ENCODE peak calls at places on chromosome 6, in seven cellular contexts. I is lower lobe of right lung, J is tibial nerve, L is heart right ventricle, X is neural progenitor cell, Q is uterus, Z is NT2/D1. W is an unnamed sample.

GRCh38 chr6:3610206-3610605 is 141.3 kb downstream of the PXDC1 start:
- DNase-seq in L (no peak), J (no peak), I (no peak), X (no peak), Z (no peak), Q (no peak), W (peak; percentile 19)

GRCh38 chr6:126539022-126539421 is 199.1 kb downstream of the CENPW start:
- DNase-seq in Q (no peak), Z (no peak), X (no peak), J (no peak), I (no peak), L (no peak), W (no peak)

GRCh38 chr6:143940011-143940597 is 68.0 kb downstream of the PLAGL1 start:
- DNase-seq in Q (peak; percentile 22), X (peak; percentile 54), J (no peak), L (no peak), I (no peak), Z (no peak), W (peak; percentile 48)

GRCh38 chr6:116884530-116884929 is 7.5 kb downstream of the RFX6 start:
- DNase-seq in Q (no peak), L (no peak), Z (no peak), X (peak; percentile 87), J (no peak), I (no peak), W (no peak)

GRCh38 chr6:169266261-169266660 is 12.6 kb upstream of the THBS2 start:
- DNase-seq in J (no peak), Z (no peak), L (no peak), X (no peak), I (no peak), Q (no peak), W (no peak)

GRCh38 chr6:2976571-2977085 is 5.3 kb upstream of the SERPINB6 start:
- DNase-seq in I (no peak), Q (no peak), X (no peak), Z (no peak), L (no peak), J (no peak), W (peak; percentile 77)

GRCh38 chr6:121828567-121828966 is 393.1 kb downstream of the GJA1 start:
- DNase-seq in I (no peak), L (no peak), X (no peak), J (no peak), Q (no peak), Z (no peak), W (no peak)

GRCh38 chr6:90025418-90026089 is 131.3 kb downstream of the GJA10 start:
- DNase-seq in L (no peak), I (no peak), Z (no peak), Q (peak; percentile 37), X (no peak), J (no peak), W (peak; percentile 55)

GRCh38 chr6:113397229-113397628 is 459.9 kb upstream of the MARCKS start:
- DNase-seq in Z (no peak), J (no peak), X (no peak), Q (no peak), L (no peak), I (no peak), W (no peak)

DNA sequence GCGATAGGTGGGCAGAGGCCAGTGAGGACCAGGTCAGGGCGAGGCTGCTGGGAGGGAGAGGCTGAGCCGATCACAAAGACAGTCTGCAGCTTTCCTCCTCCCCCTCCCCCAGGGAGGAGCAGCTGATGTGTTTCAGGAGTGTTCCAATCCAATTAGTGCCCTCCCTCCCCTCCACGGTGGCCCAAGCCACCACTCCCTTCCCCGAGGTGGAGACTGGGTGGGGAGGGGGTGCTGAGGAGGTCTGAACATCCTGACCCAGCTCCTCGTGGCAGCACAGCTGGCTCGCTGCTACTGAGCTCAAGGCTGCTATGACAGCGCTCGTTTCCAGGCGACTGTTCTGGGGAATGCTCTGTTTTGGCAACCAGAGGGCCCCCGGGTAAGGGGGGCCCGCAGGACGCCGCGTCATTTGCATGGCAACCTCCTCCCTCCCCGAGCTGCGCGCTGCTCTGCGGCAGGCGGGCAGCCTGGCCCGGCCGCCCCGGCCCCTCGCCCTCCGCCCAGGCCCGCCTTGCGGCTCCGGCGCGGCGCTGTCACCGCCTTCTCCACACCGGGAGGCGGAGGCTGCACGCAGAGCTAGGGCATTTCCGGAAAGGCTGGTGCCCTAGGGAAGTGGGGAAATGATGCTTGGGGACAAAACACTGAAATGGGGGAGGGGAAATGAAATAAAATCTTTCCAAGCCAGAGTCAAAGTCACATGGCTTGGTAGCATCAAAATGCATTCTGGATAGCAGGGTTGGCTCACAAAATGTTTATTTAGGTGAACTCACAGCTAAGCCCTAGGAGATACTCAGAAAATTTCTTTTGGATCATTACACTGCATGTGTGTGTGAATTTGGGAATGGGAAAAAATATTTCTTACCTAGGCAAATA is 67.4 kb upstream of the PIM1 start:
- DNase-seq in L (peak; percentile 89), Q (peak; percentile 90), I (peak; percentile 91), X (peak; percentile 96), J (peak; percentile 49), Z (peak; percentile 86), W (peak; percentile 90)
- H3K4me1 ChIP-seq in L (peaks cover 18% of the 10 kb centered on the region), Q (peaks cover 14% of the 10 kb centered on the region), I (peaks cover 33% of the 10 kb centered on the region), X (peaks cover 39% of the 10 kb centered on the region), J (peaks cover 21% of the 10 kb centered on the region), Z (peaks cover 7% of the 10 kb centered on the region), W (peaks cover 25% of the 10 kb centered on the region)

DNA sequence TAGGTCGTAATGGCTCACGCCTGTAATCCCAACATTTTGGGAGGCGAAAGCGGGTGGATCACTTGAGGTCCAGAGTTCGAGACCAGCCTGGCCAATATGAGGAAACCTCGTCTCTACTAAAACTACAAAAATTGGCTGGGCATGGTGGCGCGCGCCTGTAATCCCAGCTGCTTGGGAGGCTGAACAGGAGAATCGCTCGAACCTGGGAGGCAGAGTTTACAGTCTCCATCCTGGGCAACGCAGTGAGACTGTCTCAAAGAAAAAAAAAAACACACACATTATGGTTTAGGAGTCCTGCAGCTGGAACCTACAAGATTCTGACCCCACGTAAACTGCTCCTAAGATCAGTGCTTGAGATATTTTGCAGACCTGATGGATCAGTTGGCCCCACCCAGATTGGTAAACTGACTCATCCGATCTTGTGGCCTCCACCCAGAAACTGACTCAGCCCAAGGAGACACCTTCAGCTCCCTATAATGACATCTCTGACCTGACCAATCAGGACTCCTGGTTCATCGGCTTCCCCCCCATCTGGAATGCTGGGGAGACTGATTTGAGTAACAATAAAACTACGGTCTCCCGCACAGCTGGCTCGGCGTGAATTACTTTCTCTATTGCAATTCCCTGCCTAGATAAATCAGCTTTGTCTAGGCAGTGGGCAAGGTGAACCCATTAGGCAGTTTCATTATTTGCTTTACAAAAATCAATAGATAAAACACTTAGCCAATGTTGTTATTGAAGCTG is 96.2 kb upstream of the BTN3A2 start:
- DNase-seq in Z (peak; percentile 80), I (no peak), X (peak; percentile 87), J (no peak), Q (no peak), L (no peak), W (peak; percentile 59)
- H3K4me3 ChIP-seq in Z (peak overlapping the region; percentile 3), I (no peak overlapping the region), X (peak overlapping the region; percentile 70), J (no peak overlapping the region), Q (no peak overlapping the region), L (no peak overlapping the region), W (no peak overlapping the region)

GRCh38 chr6:33696538-33697518 is 14.7 kb downstream of the UQCC2 start:
- DNase-seq in Q (peak; percentile 56), I (peak; percentile 59), J (no peak), L (peak; percentile 76), Z (no peak), X (no peak), W (peak; percentile 49)

GRCh38 chr6:33696076-33696475 is 15.4 kb downstream of the UQCC2 start:
- DNase-seq in X (no peak), I (no peak), Z (no peak), J (no peak), L (no peak), Q (no peak), W (no peak)

GRCh38 chr6:33694977-33695376 is 16.5 kb downstream of the UQCC2 start:
- DNase-seq in Z (no peak), J (no peak), Q (no peak), I (no peak), L (no peak), X (no peak), W (no peak)

GRCh38 chr6:33694401-33694931 is 17.0 kb downstream of the UQCC2 start:
- DNase-seq in Z (no peak), J (no peak), I (peak; percentile 47), Q (no peak), L (no peak), X (no peak), W (peak; percentile 86)

DNA sequence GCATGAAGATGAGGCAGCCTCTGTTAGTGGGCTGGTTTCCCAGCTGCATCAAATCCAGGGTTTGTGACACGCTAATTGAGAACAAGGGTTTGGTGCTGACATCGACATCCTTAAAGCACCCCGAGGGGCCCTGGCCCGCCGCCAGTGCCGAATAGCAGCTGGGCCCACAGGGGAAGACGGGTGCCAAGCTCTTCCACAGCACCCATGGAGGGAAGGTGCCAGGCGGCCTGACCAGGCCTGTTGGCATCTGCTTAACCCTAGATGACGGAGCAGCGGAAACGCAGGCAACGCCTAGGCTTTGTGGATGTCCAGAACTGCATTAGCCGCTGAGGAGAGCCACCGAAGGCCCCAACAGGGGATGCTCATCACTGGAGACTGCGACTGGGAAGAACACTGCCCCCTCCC is 16.0 kb downstream of the UQCC2 start:
- DNase-seq in L (no peak), Z (no peak), X (no peak), Q (no peak), I (no peak), J (no peak), W (peak; percentile 42)
- H3K4me1 ChIP-seq in L (peaks cover 81% of the 10 kb centered on the region), Z (peaks cover 16% of the 10 kb centered on the region), X (peaks cover 3% of the 10 kb centered on the region), Q (peaks cover 17% of the 10 kb centered on the region), I (peaks cover 67% of the 10 kb centered on the region), J (peaks cover 46% of the 10 kb centered on the region), W (peaks cover 69% of the 10 kb centered on the region)

GRCh38 chr6:156440688-156441087 is 336.5 kb upstream of the ARID1B start:
- DNase-seq in I (no peak), Q (no peak), Z (no peak), J (no peak), X (no peak), L (no peak), W (no peak)

GRCh38 chr6:156438519-156438918 is 338.7 kb upstream of the ARID1B start:
- DNase-seq in X (no peak), L (no peak), J (no peak), Z (no peak), Q (no peak), I (no peak), W (no peak)

GRCh38 chr6:156434049-156434794 is 343.0 kb upstream of the ARID1B start:
- DNase-seq in I (no peak), X (no peak), Q (no peak), L (no peak), Z (no peak), J (no peak), W (no peak)

GRCh38 chr6:156434795-156435190 is 342.4 kb upstream of the ARID1B start:
- DNase-seq in Q (no peak), X (no peak), Z (no peak), L (no peak), J (no peak), I (no peak), W (no peak)

DNA sequence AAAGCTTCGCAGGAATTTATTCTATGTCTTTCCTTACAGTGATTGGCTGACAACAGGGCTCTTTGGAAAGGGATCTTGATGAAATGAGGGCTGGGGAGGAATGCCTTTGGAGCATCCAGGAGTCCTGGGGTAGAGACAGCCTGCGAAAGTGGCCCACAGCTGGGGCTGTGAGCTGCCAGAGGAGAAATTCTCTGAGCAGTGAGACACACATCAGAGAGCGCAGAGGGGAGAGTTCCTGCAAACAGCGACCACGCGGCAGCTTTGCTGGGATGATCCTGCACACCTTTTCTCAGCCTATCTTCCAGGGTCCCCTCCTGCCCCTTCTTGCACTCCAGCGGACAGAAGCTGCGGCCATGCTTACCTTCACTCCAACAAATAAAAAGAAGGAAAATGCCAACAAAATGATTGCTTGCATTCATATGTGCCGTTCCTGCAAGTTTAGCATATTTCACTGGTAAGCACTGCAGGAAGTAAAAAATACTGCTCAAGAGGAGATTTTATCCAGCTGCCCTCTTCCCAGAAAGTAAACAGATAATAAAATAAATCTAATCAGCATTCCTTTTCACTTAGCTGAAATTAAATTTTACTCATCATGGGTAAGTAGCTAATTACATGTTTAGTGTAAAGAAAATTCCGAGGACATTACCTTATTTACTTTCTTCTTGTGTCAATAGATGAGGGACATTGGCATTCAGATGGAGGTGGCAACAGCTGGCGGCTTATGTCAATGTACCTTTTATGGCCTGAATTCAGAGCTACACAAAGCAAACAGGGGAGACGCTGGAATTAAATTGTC is 339.9 kb upstream of the ARID1B start:
- DNase-seq in Z (no peak), L (no peak), J (no peak), I (no peak), X (no peak), Q (no peak), W (no peak)
- H3K4me3 ChIP-seq in Z (no peak overlapping the region), L (no peak overlapping the region), J (no peak overlapping the region), I (no peak overlapping the region), X (no peak overlapping the region), Q (no peak overlapping the region), W (no peak overlapping the region)